ENCODE peak calls at places on chromosomes 16 and 17, in eight cellular contexts. W is naive thymus-derived CD4-positive, alpha-beta T cell; P is thoracic aorta; N is OCI-LY7; U is adrenal gland; M is PC-9; L is stomach; X is cardiac muscle cell. Y is an unnamed sample.

GRCh38 chr16:54030451-54030850 is 256.1 kb downstream of the IRX3 start:
- DNase-seq in W (no peak), P (no peak), N (no peak), U (no peak), M (peak; percentile 66), L (no peak), X (no peak), Y (no peak)

GRCh38 chr17:45050680-45051059 is 762 bp downstream of the DCAKD start:
- DNase-seq in W (peak; percentile 38), P (no peak), N (peak; percentile 57), U (no peak), M (no peak), L (no peak), X (no peak), Y (peak; percentile 49)

GRCh38 chr17:40564883-40565744 is at the start of gene CCR7:
- DNase-seq in W (peak; percentile 89), P (no peak), N (peak; percentile 75), U (no peak), M (no peak), L (peak; percentile 15), X (no peak), Y (no peak)

GRCh38 chr16:56350491-56351405 is 74.6 kb downstream of the AMFR start:
- DNase-seq in W (no peak), P (no peak), N (no peak), U (no peak), M (peak; percentile 9), L (no peak), X (no peak), Y (no peak)

GRCh38 chr16:30858829-30859423 is 35.0 kb downstream of the BCL7C start:
- DNase-seq in W (no peak), P (no peak), N (no peak), U (no peak), M (no peak), L (no peak), X (no peak), Y (no peak)

GRCh38 chr17:56172517-56172982 is 19.3 kb downstream of the ANKFN1 start:
- DNase-seq in W (no peak), P (no peak), N (no peak), U (peak; percentile 54), M (no peak), L (no peak), X (peak; percentile 42), Y (peak; percentile 26)

GRCh38 chr16:1003551-1004347 is 22.2 kb downstream of the SOX8 start:
- DNase-seq in W (peak; percentile 67), P (no peak), N (no peak), U (no peak), M (no peak), L (no peak), X (no peak), Y (no peak)

GRCh38 chr16:11100239-11100750 is 155.7 kb downstream of the SOCS1 start:
- DNase-seq in W (no peak), P (no peak), N (peak; percentile 34), U (no peak), M (peak; percentile 57), L (peak; percentile 63), X (peak; percentile 26), Y (peak; percentile 86)

GRCh38 chr16:14549789-14550153 is 80.3 kb downstream of the PARN start:
- DNase-seq in W (no peak), P (no peak), N (no peak), U (no peak), M (no peak), L (peak; percentile 55), X (peak; percentile 22), Y (no peak)

GRCh38 chr17:1374426-1375177 is 25.4 kb downstream of the YWHAE start:
- DNase-seq in W (no peak), P (no peak), N (no peak), U (no peak), M (no peak), L (no peak), X (no peak), Y (no peak)

GRCh38 chr17:74750327-74751069 is 2.1 kb downstream of the NHERF1 start:
- DNase-seq in W (no peak), P (no peak), N (no peak), U (peak; percentile 78), M (peak; percentile 70), L (peak; percentile 80), X (no peak), Y (no peak)

GRCh38 chr17:49223517-49224197 is 6.9 kb downstream of the PHOSPHO1 start:
- DNase-seq in W (peak; percentile 51), P (no peak), N (peak; percentile 59), U (peak; percentile 77), M (no peak), L (peak; percentile 57), X (peak; percentile 65), Y (peak; percentile 48)

GRCh38 chr16:29876578-29877249 is 13.7 kb upstream of the CDIPT start:
- DNase-seq in W (peak; percentile 13), P (no peak), N (no peak), U (no peak), M (no peak), L (no peak), X (no peak), Y (no peak)

GRCh38 chr17:35889818-35890773 is 9.9 kb upstream of the CCL5 start:
- DNase-seq in W (no peak), P (no peak), N (no peak), U (peak; percentile 60), M (no peak), L (peak; percentile 39), X (peak; percentile 55), Y (peak; percentile 41)

GRCh38 chr17:66290097-66290722 is 12.2 kb upstream of the PRKCA start:
- DNase-seq in W (no peak), P (no peak), N (peak; percentile 26), U (no peak), M (no peak), L (no peak), X (no peak), Y (peak; percentile 52)

GRCh38 chr16:85460252-85460982 is 152.7 kb upstream of the GSE1 start:
- DNase-seq in W (no peak), P (no peak), N (no peak), U (no peak), M (no peak), L (no peak), X (peak; percentile 77), Y (peak; percentile 46)

GRCh38 chr16:12158428-12158827 is 181.9 kb downstream of the SNX29 start:
- DNase-seq in W (no peak), P (no peak), N (no peak), U (no peak), M (no peak), L (no peak), X (no peak), Y (no peak)

GRCh38 chr17:67372751-67373150 is 4.3 kb upstream of the PITPNC1 start:
- DNase-seq in W (no peak), P (no peak), N (no peak), U (no peak), M (peak; percentile 82), L (no peak), X (no peak), Y (no peak)

GRCh38 chr17:53932386-53932785 is 109.7 kb downstream of the KIF2B start:
- DNase-seq in W (no peak), P (no peak), N (no peak), U (no peak), M (no peak), L (no peak), X (no peak), Y (no peak)

GRCh38 chr17:41734139-41734948 is at the start of gene HAP1:
- DNase-seq in W (no peak), P (no peak), N (no peak), U (no peak), M (no peak), L (peak; percentile 27), X (peak; percentile 63), Y (no peak)

GRCh38 chr16:14102925-14103720 is 32.0 kb downstream of the MRTFB start:
- DNase-seq in W (no peak), P (no peak), N (no peak), U (no peak), M (no peak), L (no peak), X (no peak), Y (no peak)

DNA sequence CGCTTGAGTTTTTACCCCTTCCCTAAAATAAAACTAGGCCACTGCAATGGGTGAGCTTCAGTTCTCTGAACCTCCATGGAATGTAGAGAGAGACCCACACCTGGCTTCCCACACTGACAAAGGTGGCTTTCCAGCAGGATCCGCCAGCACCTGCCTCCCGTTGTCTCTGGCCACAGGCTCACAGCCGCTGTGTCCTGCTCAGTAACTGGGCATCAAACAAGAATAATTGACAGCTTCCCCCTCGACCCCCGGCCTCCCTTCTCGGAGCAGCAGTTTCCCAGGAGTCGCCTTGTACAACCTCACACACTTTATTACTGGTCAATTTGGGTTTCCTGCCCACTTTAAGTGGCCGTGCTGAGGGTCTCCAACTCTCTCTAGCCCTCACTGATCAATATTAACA is 586.1 kb upstream of the PSMD7 start:
- DNase-seq in W (no peak), P (no peak), N (no peak), U (no peak), M (no peak), L (no peak), X (no peak), Y (no peak)
- H3K4me1 ChIP-seq in W (no peaks in the 10 kb centered on the region), P (peaks cover 13% of the 10 kb centered on the region), N (no peaks in the 10 kb centered on the region), U (no peaks in the 10 kb centered on the region), M (no peaks in the 10 kb centered on the region), L (no peaks in the 10 kb centered on the region), X (no peaks in the 10 kb centered on the region), Y (no peaks in the 10 kb centered on the region)

GRCh38 chr16:69466547-69466946 is 42.1 kb downstream of the CYB5B start:
- DNase-seq in W (no peak), P (no peak), N (no peak), U (no peak), M (no peak), L (no peak), X (no peak), Y (no peak)
- H3K27ac ChIP-seq in W (no peak overlapping the region), P (no peak overlapping the region), N (no peak overlapping the region), U (no peak overlapping the region), M (no peak overlapping the region), L (no peak overlapping the region), X (no peak overlapping the region), Y (no peak overlapping the region)

GRCh38 chr17:76268015-76268749 is 3.0 kb downstream of the UBALD2 start:
- DNase-seq in W (peak; percentile 60), P (no peak), N (peak; percentile 90), U (peak; percentile 82), M (no peak), L (peak; percentile 74), X (no peak), Y (no peak)

GRCh38 chr17:76266244-76266938 is 1.2 kb downstream of the UBALD2 start:
- DNase-seq in W (peak; percentile 26), P (no peak), N (peak; percentile 36), U (no peak), M (no peak), L (no peak), X (no peak), Y (peak; percentile 61)

GRCh38 chr17:76264755-76265623 is at the start of gene UBALD2:
- DNase-seq in W (peak; percentile 99), P (peak; percentile 99), N (peak; percentile 100), U (peak; percentile 100), M (peak; percentile 97), L (peak; percentile 100), X (peak; percentile 98), Y (peak; percentile 100)

GRCh38 chr17:76265624-76266243 is 586 bp downstream of the UBALD2 start:
- DNase-seq in W (peak; percentile 74), P (no peak), N (peak; percentile 54), U (no peak), M (no peak), L (peak; percentile 76), X (peak; percentile 80), Y (peak; percentile 74)

GRCh38 chr17:76267051-76267576 is 2.0 kb downstream of the UBALD2 start:
- DNase-seq in W (no peak), P (no peak), N (no peak), U (no peak), M (no peak), L (no peak), X (no peak), Y (no peak)
- H3K4me3 ChIP-seq in W (peak overlapping the region; percentile 71), P (peak overlapping the region; percentile 97), N (peak overlapping the region; percentile 89), U (no peak overlapping the region), M (peak overlapping the region; percentile 77), L (peak overlapping the region; percentile 95), X (peak overlapping the region; percentile 99), Y (peak overlapping the region; percentile 96)

GRCh38 chr16:89315271-89315670 is 97.8 kb downstream of the ZNF778 start:
- DNase-seq in W (no peak), P (no peak), N (no peak), U (no peak), M (no peak), L (no peak), X (no peak), Y (no peak)
- H3K4me1 ChIP-seq in W (peaks cover 71% of the 10 kb centered on the region), P (peaks cover 26% of the 10 kb centered on the region), N (peaks cover 38% of the 10 kb centered on the region), U (peaks cover 77% of the 10 kb centered on the region), M (peaks cover 69% of the 10 kb centered on the region), L (peaks cover 45% of the 10 kb centered on the region), X (peaks cover 16% of the 10 kb centered on the region), Y (peaks cover 15% of the 10 kb centered on the region)